ENCODE peak calls at places on chromosome 5, in four cellular contexts. L is central memory CD4-positive, alpha-beta T cell; S is coronary artery; J is neural progenitor cell. H is an unnamed sample.

GRCh38 chr5:176736271-176736965 is 73.9 kb upstream of the UNC5A start:
- DNase-seq in L (no peak), S (peak), J (peak), H (no peak)

GRCh38 chr5:5699062-5699461 is 276.6 kb downstream of the ICE1 start:
- DNase-seq in L (no peak), S (no peak), J (peak), H (no peak)

GRCh38 chr5:169039592-169039991 is 261.3 kb downstream of the SLIT3 start:
- DNase-seq in L (no peak), S (no peak), J (no peak), H (no peak)

GRCh38 chr5:139951296-139951924 is 91.7 kb downstream of the NRG2 start:
- DNase-seq in L (no peak), S (no peak), J (no peak), H (no peak)

GRCh38 chr5:137488974-137489373 is 10.2 kb downstream of the SPOCK1 start:
- DNase-seq in L (no peak), S (no peak), J (no peak), H (no peak)

GRCh38 chr5:54548565-54548964 is 31.0 kb downstream of the SNX18 start:
- DNase-seq in L (no peak), S (no peak), J (no peak), H (no peak)

GRCh38 chr5:138753794-138754698 is 821 bp downstream of the CTNNA1 start:
- DNase-seq in L (peak), S (peak), J (peak), H (no peak)

GRCh38 chr5:143023447-143024096 is 253.4 kb downstream of the ARHGAP26 start:
- DNase-seq in L (no peak), S (no peak), J (peak), H (no peak)

GRCh38 chr5:154477382-154478223 is 424 bp downstream of the HAND1 start:
- DNase-seq in L (no peak), S (no peak), J (peak), H (no peak)

H was measured in immature natural killer cell.